ENCODE peak calls at places on chromosomes 12 and 14, in five cellular contexts. U, Y, M, V and E are unnamed samples.

GRCh38 chr14:31204593-31205534 is 2.7 kb downstream of the HECTD1 start:
- DNase-seq in M (no peak), U (no peak), Y (no peak), V (no peak), E (no peak)

GRCh38 chr12:49888461-49889151 is 15.1 kb downstream of the FAIM2 start:
- DNase-seq in U (no peak), Y (no peak), V (no peak), M (no peak), E (no peak)

GRCh38 chr12:26369588-26369987 is 174.2 kb downstream of the SSPN start:
- DNase-seq in U (peak), V (no peak), M (peak), Y (no peak), E (no peak)

GRCh38 chr14:74793506-74794155 is 30.5 kb downstream of the YLPM1 start:
- DNase-seq in V (no peak), U (peak), M (no peak), Y (peak), E (no peak)

GRCh38 chr14:99540196-99541032 is 59.2 kb downstream of the CCNK start:
- DNase-seq in M (no peak), U (no peak), V (no peak), Y (no peak), E (no peak)

GRCh38 chr14:93980464-93981201 is 4.3 kb upstream of the ASB2 start:
- DNase-seq in U (no peak), M (peak), V (no peak), Y (no peak), E (no peak)

GRCh38 chr12:95922231-95922630 is 20.2 kb downstream of the CCDC38 start:
- DNase-seq in U (no peak), V (no peak), Y (no peak), M (peak), E (no peak)

GRCh38 chr12:70444903-70445302 is 78.8 kb downstream of the KCNMB4 start:
- DNase-seq in Y (no peak), M (no peak), U (no peak), V (no peak), E (no peak)

GRCh38 chr12:52037248-52037861 is 13.9 kb upstream of the NR4A1 start:
- DNase-seq in M (peak), U (no peak), V (no peak), Y (no peak), E (peak)

GRCh38 chr12:13592063-13592942 is 389.1 kb downstream of the GRIN2B start:
- DNase-seq in V (no peak), Y (no peak), M (no peak), U (no peak), E (no peak)

GRCh38 chr12:24860546-24860945 is 88.4 kb downstream of the BCAT1 start:
- DNase-seq in Y (no peak), M (peak), V (no peak), U (no peak), E (no peak)

GRCh38 chr14:84065811-84066210 is 1464.1 kb upstream of the FLRT2 start:
- DNase-seq in V (no peak), Y (no peak), M (no peak), U (no peak), E (no peak)

GRCh38 chr14:46973295-46973694 is 321.7 kb upstream of the RPL10L start:
- DNase-seq in Y (no peak), V (no peak), M (no peak), U (no peak), E (no peak)

GRCh38 chr14:22737052-22737451 is 29.4 kb upstream of the OXA1L start:
- DNase-seq in U (no peak), M (no peak), V (no peak), Y (no peak), E (peak)

GRCh38 chr14:24843494-24843893 is 206.5 kb downstream of the STXBP6 start:
- DNase-seq in V (no peak), M (no peak), U (no peak), Y (no peak), E (peak)

DNA sequence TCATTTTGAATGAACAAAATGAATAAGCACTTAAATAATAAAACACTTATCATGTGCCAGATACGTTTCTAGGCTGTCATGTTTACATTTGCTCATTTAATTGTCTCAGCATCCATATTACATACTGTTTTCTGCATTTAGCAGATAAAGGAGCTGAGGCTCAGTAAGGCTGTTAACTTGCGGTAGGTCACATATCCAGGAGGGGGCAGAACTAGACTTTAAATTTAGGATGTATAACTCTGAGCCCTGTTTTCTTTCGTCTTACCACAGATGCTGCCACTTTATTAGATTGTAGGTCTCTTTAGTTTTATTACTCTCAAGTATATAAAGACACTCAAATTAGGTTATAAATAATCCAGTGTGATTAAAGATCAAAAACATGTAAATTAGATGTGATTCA is 17.7 kb downstream of the IRAK4 start:
- DNase-seq in M (no peak), Y (peak), U (peak), V (no peak), E (no peak)
- TF ChIP-seq CTCF in M (peak), Y (peak), U (no peak), V (peak), E (peak)

GRCh38 chr12:105504286-105504685 is 173.8 kb downstream of the C12orf75 start:
- DNase-seq in Y (no peak), V (no peak), M (no peak), U (no peak), E (no peak)
- TF ChIP-seq CTCF in Y (no peak), V (no peak), M (no peak), U (no peak), E (peak)

GRCh38 chr14:69484444-69485113 is at the start of gene PLEKHD1:
- DNase-seq in U (no peak), M (no peak), Y (no peak), V (peak), E (peak)
- TF ChIP-seq CTCF in U (no peak), M (no peak), Y (no peak), V (no peak), E (no peak)

GRCh38 chr12:112524676-112525425 is 106.1 kb downstream of the PTPN11 start:
- DNase-seq in Y (no peak), U (no peak), M (peak), V (no peak), E (no peak)
- TF ChIP-seq CTCF in Y (no peak), U (no peak), M (peak), V (peak), E (no peak)

GRCh38 chr12:41189395-41190251 is 1.5 kb downstream of the PDZRN4 start:
- DNase-seq in M (no peak), U (peak), V (peak), Y (no peak), E (no peak)

GRCh38 chr12:41193321-41193720 is 5.2 kb downstream of the PDZRN4 start:
- DNase-seq in U (no peak), V (no peak), Y (no peak), M (no peak), E (no peak)

GRCh38 chr12:41188841-41189394 is 798 bp downstream of the PDZRN4 start:
- DNase-seq in U (no peak), M (no peak), Y (no peak), V (no peak), E (no peak)

GRCh38 chr12:41188058-41188840 is at the start of gene PDZRN4:
- DNase-seq in V (peak), Y (peak), U (peak), M (no peak), E (peak)

DNA sequence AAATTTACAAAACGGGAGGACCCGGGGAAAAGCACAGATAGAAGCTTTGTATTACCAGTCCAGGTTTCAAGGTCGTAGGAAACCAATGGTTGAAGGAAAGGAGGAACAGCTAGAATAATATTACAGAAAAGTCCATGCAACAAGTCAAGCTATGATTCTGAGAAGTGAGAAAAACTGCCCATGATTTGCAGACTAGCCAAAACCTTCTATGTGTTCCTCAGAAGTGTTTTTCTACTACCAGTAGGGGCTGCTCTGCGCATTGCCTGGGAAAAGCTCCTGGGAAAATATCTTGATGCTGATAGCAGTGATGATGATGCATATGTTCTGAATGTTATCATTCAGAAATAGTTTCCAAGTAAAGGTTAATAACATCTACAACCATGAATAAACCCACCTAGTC is 2.2 kb downstream of the PDZRN4 start:
- DNase-seq in V (no peak), U (peak), Y (no peak), M (peak), E (no peak)
- TF ChIP-seq CTCF in V (peak), U (peak), Y (no peak), M (peak), E (peak)

GRCh38 chr14:77980475-77981321 is 180.8 kb downstream of the ADCK1 start:
- DNase-seq in U (no peak), M (no peak), V (peak), Y (no peak), E (no peak)

GRCh38 chr14:77979171-77979570 is 179.3 kb downstream of the ADCK1 start:
- DNase-seq in Y (no peak), U (no peak), M (no peak), V (no peak), E (no peak)

GRCh38 chr14:77985235-77985634 is 184.9 kb upstream of the NRXN3 start:
- DNase-seq in V (no peak), U (no peak), M (peak), Y (no peak), E (no peak)

GRCh38 chr14:77979666-77980351 is 179.9 kb downstream of the ADCK1 start:
- DNase-seq in Y (no peak), M (peak), V (no peak), U (no peak), E (no peak)
- TF ChIP-seq CTCF in Y (no peak), M (no peak), V (no peak), U (no peak), E (no peak)

GRCh38 chr12:57430117-57430930 is 519 bp downstream of the R3HDM2 start:
- DNase-seq in U (peak), Y (no peak), V (peak), M (peak), E (no peak)
- TF ChIP-seq CTCF in U (no peak), Y (no peak), V (no peak), M (no peak), E (no peak)

DNA sequence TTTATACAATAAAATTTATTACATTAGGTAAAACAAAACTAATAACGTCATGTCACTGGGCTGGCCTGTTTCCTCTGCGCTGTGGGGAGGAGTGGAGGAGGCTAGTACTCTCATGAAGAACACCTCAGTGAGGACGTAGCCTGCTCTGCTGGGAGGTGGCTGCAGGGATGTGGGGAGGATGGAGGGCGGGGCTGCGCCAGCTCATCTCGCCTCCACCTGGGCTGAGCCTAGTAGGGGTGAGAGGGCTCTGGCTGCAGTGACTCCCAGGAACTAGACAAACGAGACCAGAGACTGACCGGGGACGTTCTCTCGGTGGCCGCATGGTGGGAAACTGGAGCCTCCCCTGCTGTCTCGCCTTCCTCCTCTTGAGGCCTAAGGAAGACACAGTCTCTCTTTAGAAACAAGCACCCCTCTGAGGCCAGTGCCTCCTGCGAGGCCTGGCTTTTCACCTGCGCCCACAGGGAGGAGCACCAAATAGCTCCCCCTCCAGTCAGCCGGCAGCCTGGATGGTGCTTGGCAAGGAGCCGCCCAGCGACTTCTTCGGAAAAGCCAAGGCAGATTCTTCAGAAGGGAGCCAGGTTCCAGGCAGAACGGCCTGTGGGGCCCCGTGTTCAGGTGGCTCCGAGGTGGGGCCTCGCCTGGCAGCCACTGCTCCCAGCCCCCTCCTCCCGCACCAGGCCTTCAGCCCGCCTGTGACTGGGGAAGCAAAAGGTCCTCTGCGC is 62.4 kb downstream of the PLEKHG3 start:
- DNase-seq in U (no peak), Y (no peak), M (no peak), V (no peak), E (no peak)
- TF ChIP-seq CTCF in U (no peak), Y (no peak), M (no peak), V (no peak), E (no peak)